ENCODE peak calls at places on chromosome 20, in nine cellular contexts. One of them, this sample, is unnamed.

GRCh38 chr20:18058661-18059467 is 1.1 kb upstream of the OVOL2 start:
- DNase-seq in stimulated activated CD4-positive, alpha-beta T cell treated with anti-CD3 and anti-CD28 coated beads, Interleukin-1b, Interleukin-23, amount 100 ng/mL, for 48 hours: no peak
- DNase-seq in LoVo: peak; percentile 68
- DNase-seq in HT-29: peak; percentile 41
- DNase-seq in body of pancreas: peak; percentile 59
- DNase-seq in RPMI8226: peak; percentile 25
- DNase-seq in H7: peak; percentile 89
- DNase-seq in NCI-H748 treated with DMSO at 0.1 percent for 48 hours: peak; percentile 93
- DNase-seq in hypothalamus: no peak
- DNase-seq in this sample: no peak

GRCh38 chr20:63212792-63213191 is 3.1 kb downstream of the YTHDF1 start:
- DNase-seq in LoVo: no peak
- DNase-seq in body of pancreas: no peak
- DNase-seq in hypothalamus: no peak
- DNase-seq in RPMI8226: no peak
- DNase-seq in HT-29: no peak
- DNase-seq in H7: no peak
- DNase-seq in NCI-H748 treated with DMSO at 0.1 percent for 48 hours: no peak
- DNase-seq in stimulated activated CD4-positive, alpha-beta T cell treated with anti-CD3 and anti-CD28 coated beads, Interleukin-1b, Interleukin-23, amount 100 ng/mL, for 48 hours: no peak
- DNase-seq in this sample: no peak

GRCh38 chr20:2230671-2231488 is 64.9 kb upstream of the TGM3 start:
- DNase-seq in H7: no peak
- DNase-seq in RPMI8226: no peak
- DNase-seq in hypothalamus: no peak
- DNase-seq in HT-29: no peak
- DNase-seq in LoVo: peak; percentile 65
- DNase-seq in body of pancreas: no peak
- DNase-seq in NCI-H748 treated with DMSO at 0.1 percent for 48 hours: no peak
- DNase-seq in stimulated activated CD4-positive, alpha-beta T cell treated with anti-CD3 and anti-CD28 coated beads, Interleukin-1b, Interleukin-23, amount 100 ng/mL, for 48 hours: no peak
- DNase-seq in this sample: no peak

GRCh38 chr20:63102720-63103375 is 96.1 kb upstream of the BHLHE23 start:
- DNase-seq in H7: peak; percentile 86
- DNase-seq in stimulated activated CD4-positive, alpha-beta T cell treated with anti-CD3 and anti-CD28 coated beads, Interleukin-1b, Interleukin-23, amount 100 ng/mL, for 48 hours: peak; percentile 79
- DNase-seq in RPMI8226: peak; percentile 74
- DNase-seq in hypothalamus: no peak
- DNase-seq in LoVo: peak; percentile 17
- DNase-seq in NCI-H748 treated with DMSO at 0.1 percent for 48 hours: no peak
- DNase-seq in HT-29: no peak
- DNase-seq in body of pancreas: no peak
- DNase-seq in this sample: no peak

GRCh38 chr20:57661201-57662027 is 41.2 kb upstream of the ZBP1 start:
- DNase-seq in HT-29: no peak
- DNase-seq in body of pancreas: peak; percentile 6
- DNase-seq in stimulated activated CD4-positive, alpha-beta T cell treated with anti-CD3 and anti-CD28 coated beads, Interleukin-1b, Interleukin-23, amount 100 ng/mL, for 48 hours: no peak
- DNase-seq in H7: peak; percentile 65
- DNase-seq in NCI-H748 treated with DMSO at 0.1 percent for 48 hours: no peak
- DNase-seq in hypothalamus: peak; percentile 16
- DNase-seq in RPMI8226: peak; percentile 80
- DNase-seq in LoVo: no peak
- DNase-seq in this sample: no peak

GRCh38 chr20:52470561-52470960 is 279.0 kb upstream of the ZFP64 start:
- DNase-seq in H7: no peak
- DNase-seq in body of pancreas: no peak
- DNase-seq in LoVo: no peak
- DNase-seq in NCI-H748 treated with DMSO at 0.1 percent for 48 hours: no peak
- DNase-seq in hypothalamus: no peak
- DNase-seq in HT-29: no peak
- DNase-seq in RPMI8226: no peak
- DNase-seq in stimulated activated CD4-positive, alpha-beta T cell treated with anti-CD3 and anti-CD28 coated beads, Interleukin-1b, Interleukin-23, amount 100 ng/mL, for 48 hours: no peak
- DNase-seq in this sample: no peak

GRCh38 chr20:34922654-34923381 is 32.8 kb downstream of the GSS start:
- DNase-seq in HT-29: peak; percentile 51
- DNase-seq in stimulated activated CD4-positive, alpha-beta T cell treated with anti-CD3 and anti-CD28 coated beads, Interleukin-1b, Interleukin-23, amount 100 ng/mL, for 48 hours: no peak
- DNase-seq in hypothalamus: no peak
- DNase-seq in NCI-H748 treated with DMSO at 0.1 percent for 48 hours: no peak
- DNase-seq in H7: no peak
- DNase-seq in RPMI8226: no peak
- DNase-seq in LoVo: peak; percentile 22
- DNase-seq in body of pancreas: peak; percentile 21
- DNase-seq in this sample: no peak

GRCh38 chr20:56870271-56870670 is 241.2 kb downstream of the TFAP2C start:
- DNase-seq in LoVo: no peak
- DNase-seq in RPMI8226: peak; percentile 61
- DNase-seq in hypothalamus: no peak
- DNase-seq in H7: no peak
- DNase-seq in HT-29: no peak
- DNase-seq in NCI-H748 treated with DMSO at 0.1 percent for 48 hours: no peak
- DNase-seq in stimulated activated CD4-positive, alpha-beta T cell treated with anti-CD3 and anti-CD28 coated beads, Interleukin-1b, Interleukin-23, amount 100 ng/mL, for 48 hours: no peak
- DNase-seq in body of pancreas: no peak
- DNase-seq in this sample: no peak

GRCh38 chr20:56328861-56329260 is 29.9 kb upstream of the FAM210B start:
- DNase-seq in LoVo: peak; percentile 2
- DNase-seq in body of pancreas: no peak
- DNase-seq in stimulated activated CD4-positive, alpha-beta T cell treated with anti-CD3 and anti-CD28 coated beads, Interleukin-1b, Interleukin-23, amount 100 ng/mL, for 48 hours: no peak
- DNase-seq in HT-29: peak; percentile 54
- DNase-seq in NCI-H748 treated with DMSO at 0.1 percent for 48 hours: no peak
- DNase-seq in RPMI8226: peak; percentile 47
- DNase-seq in hypothalamus: peak; percentile 4
- DNase-seq in H7: no peak
- DNase-seq in this sample: no peak

GRCh38 chr20:10492065-10492464 is 57.0 kb downstream of the SLX4IP start:
- DNase-seq in HT-29: no peak
- DNase-seq in LoVo: no peak
- DNase-seq in body of pancreas: no peak
- DNase-seq in stimulated activated CD4-positive, alpha-beta T cell treated with anti-CD3 and anti-CD28 coated beads, Interleukin-1b, Interleukin-23, amount 100 ng/mL, for 48 hours: no peak
- DNase-seq in H7: no peak
- DNase-seq in RPMI8226: no peak
- DNase-seq in hypothalamus: no peak
- DNase-seq in NCI-H748 treated with DMSO at 0.1 percent for 48 hours: no peak
- DNase-seq in this sample: no peak